ENCODE peak calls at places on chromosomes 3 and 15, in five cellular contexts. One of them, this sample, is unnamed.

GRCh38 chr3:113216393-113216792 is 5.0 kb downstream of the BOC start:
- DNase-seq in stimulated activated CD4-positive, alpha-beta T cell treated with anti-CD3 and anti-CD28 coated beads, Interleukin-1b, Interleukin-23, amount 100 ng/mL, for 1 hour: no peak
- DNase-seq in ELR: no peak
- DNase-seq in thoracic aorta: no peak
- DNase-seq in natural killer cell treated with Interleukin-12 subunit alpha and Interleukin-12 subunit beta and Interleukin-15 and Interleukin-18, amount 100 ng/mL, for 72 hours: no peak
- DNase-seq in this sample: no peak

GRCh38 chr3:55897573-55898224 is 410.6 kb upstream of the WNT5A start:
- DNase-seq in stimulated activated CD4-positive, alpha-beta T cell treated with anti-CD3 and anti-CD28 coated beads, Interleukin-1b, Interleukin-23, amount 100 ng/mL, for 1 hour: no peak
- DNase-seq in natural killer cell treated with Interleukin-12 subunit alpha and Interleukin-12 subunit beta and Interleukin-15 and Interleukin-18, amount 100 ng/mL, for 72 hours: no peak
- DNase-seq in thoracic aorta: no peak
- DNase-seq in ELR: peak
- DNase-seq in this sample: no peak

GRCh38 chr3:44685128-44685800 is 27.2 kb upstream of the ZNF502 start:
- DNase-seq in stimulated activated CD4-positive, alpha-beta T cell treated with anti-CD3 and anti-CD28 coated beads, Interleukin-1b, Interleukin-23, amount 100 ng/mL, for 1 hour: no peak
- DNase-seq in thoracic aorta: peak
- DNase-seq in ELR: peak
- DNase-seq in natural killer cell treated with Interleukin-12 subunit alpha and Interleukin-12 subunit beta and Interleukin-15 and Interleukin-18, amount 100 ng/mL, for 72 hours: peak
- DNase-seq in this sample: peak

GRCh38 chr3:40290396-40290795 is 19.1 kb upstream of the EIF1B start:
- DNase-seq in thoracic aorta: no peak
- DNase-seq in natural killer cell treated with Interleukin-12 subunit alpha and Interleukin-12 subunit beta and Interleukin-15 and Interleukin-18, amount 100 ng/mL, for 72 hours: no peak
- DNase-seq in stimulated activated CD4-positive, alpha-beta T cell treated with anti-CD3 and anti-CD28 coated beads, Interleukin-1b, Interleukin-23, amount 100 ng/mL, for 1 hour: no peak
- DNase-seq in ELR: no peak
- DNase-seq in this sample: no peak

GRCh38 chr3:195895900-195896360 is 12.4 kb downstream of the TNK2 start:
- DNase-seq in stimulated activated CD4-positive, alpha-beta T cell treated with anti-CD3 and anti-CD28 coated beads, Interleukin-1b, Interleukin-23, amount 100 ng/mL, for 1 hour: no peak
- DNase-seq in ELR: peak
- DNase-seq in thoracic aorta: no peak
- DNase-seq in natural killer cell treated with Interleukin-12 subunit alpha and Interleukin-12 subunit beta and Interleukin-15 and Interleukin-18, amount 100 ng/mL, for 72 hours: peak
- DNase-seq in this sample: no peak

GRCh38 chr3:42061711-42062408 is 29.3 kb upstream of the TRAK1 start:
- DNase-seq in stimulated activated CD4-positive, alpha-beta T cell treated with anti-CD3 and anti-CD28 coated beads, Interleukin-1b, Interleukin-23, amount 100 ng/mL, for 1 hour: no peak
- DNase-seq in ELR: peak
- DNase-seq in thoracic aorta: peak
- DNase-seq in natural killer cell treated with Interleukin-12 subunit alpha and Interleukin-12 subunit beta and Interleukin-15 and Interleukin-18, amount 100 ng/mL, for 72 hours: no peak
- DNase-seq in this sample: peak

GRCh38 chr3:160084998-160085397 is 96.4 kb downstream of the IL12A start:
- DNase-seq in thoracic aorta: no peak
- DNase-seq in natural killer cell treated with Interleukin-12 subunit alpha and Interleukin-12 subunit beta and Interleukin-15 and Interleukin-18, amount 100 ng/mL, for 72 hours: no peak
- DNase-seq in ELR: no peak
- DNase-seq in stimulated activated CD4-positive, alpha-beta T cell treated with anti-CD3 and anti-CD28 coated beads, Interleukin-1b, Interleukin-23, amount 100 ng/mL, for 1 hour: no peak
- DNase-seq in this sample: no peak

GRCh38 chr3:86731501-86731901 is 259.4 kb downstream of the VGLL3 start:
- DNase-seq in stimulated activated CD4-positive, alpha-beta T cell treated with anti-CD3 and anti-CD28 coated beads, Interleukin-1b, Interleukin-23, amount 100 ng/mL, for 1 hour: no peak
- DNase-seq in ELR: no peak
- DNase-seq in natural killer cell treated with Interleukin-12 subunit alpha and Interleukin-12 subunit beta and Interleukin-15 and Interleukin-18, amount 100 ng/mL, for 72 hours: no peak
- DNase-seq in thoracic aorta: no peak
- DNase-seq in this sample: no peak

GRCh38 chr3:168123211-168124173 is 27.8 kb upstream of the GOLIM4 start:
- DNase-seq in stimulated activated CD4-positive, alpha-beta T cell treated with anti-CD3 and anti-CD28 coated beads, Interleukin-1b, Interleukin-23, amount 100 ng/mL, for 1 hour: no peak
- DNase-seq in thoracic aorta: no peak
- DNase-seq in ELR: no peak
- DNase-seq in natural killer cell treated with Interleukin-12 subunit alpha and Interleukin-12 subunit beta and Interleukin-15 and Interleukin-18, amount 100 ng/mL, for 72 hours: no peak
- DNase-seq in this sample: no peak

GRCh38 chr3:44894485-44894884 is 20.1 kb downstream of the TGM4 start:
- DNase-seq in stimulated activated CD4-positive, alpha-beta T cell treated with anti-CD3 and anti-CD28 coated beads, Interleukin-1b, Interleukin-23, amount 100 ng/mL, for 1 hour: no peak
- DNase-seq in thoracic aorta: no peak
- DNase-seq in ELR: no peak
- DNase-seq in natural killer cell treated with Interleukin-12 subunit alpha and Interleukin-12 subunit beta and Interleukin-15 and Interleukin-18, amount 100 ng/mL, for 72 hours: no peak
- DNase-seq in this sample: no peak

GRCh38 chr3:46406786-46407611 is at the start of the genes CCR5AS and CCRL2:
- DNase-seq in thoracic aorta: no peak
- DNase-seq in ELR: peak
- DNase-seq in stimulated activated CD4-positive, alpha-beta T cell treated with anti-CD3 and anti-CD28 coated beads, Interleukin-1b, Interleukin-23, amount 100 ng/mL, for 1 hour: no peak
- DNase-seq in natural killer cell treated with Interleukin-12 subunit alpha and Interleukin-12 subunit beta and Interleukin-15 and Interleukin-18, amount 100 ng/mL, for 72 hours: peak
- DNase-seq in this sample: no peak

GRCh38 chr3:78899846-78900245 is 868.0 kb downstream of the ROBO1 start:
- DNase-seq in natural killer cell treated with Interleukin-12 subunit alpha and Interleukin-12 subunit beta and Interleukin-15 and Interleukin-18, amount 100 ng/mL, for 72 hours: no peak
- DNase-seq in stimulated activated CD4-positive, alpha-beta T cell treated with anti-CD3 and anti-CD28 coated beads, Interleukin-1b, Interleukin-23, amount 100 ng/mL, for 1 hour: no peak
- DNase-seq in ELR: no peak
- DNase-seq in thoracic aorta: no peak
- DNase-seq in this sample: no peak

GRCh38 chr3:193391902-193392301 is 13.3 kb upstream of the ATP13A5 start:
- DNase-seq in natural killer cell treated with Interleukin-12 subunit alpha and Interleukin-12 subunit beta and Interleukin-15 and Interleukin-18, amount 100 ng/mL, for 72 hours: no peak
- DNase-seq in thoracic aorta: no peak
- DNase-seq in ELR: peak
- DNase-seq in stimulated activated CD4-positive, alpha-beta T cell treated with anti-CD3 and anti-CD28 coated beads, Interleukin-1b, Interleukin-23, amount 100 ng/mL, for 1 hour: no peak
- DNase-seq in this sample: no peak

GRCh38 chr3:180175572-180175971 is 138.8 kb upstream of the PEX5L start:
- DNase-seq in ELR: no peak
- DNase-seq in natural killer cell treated with Interleukin-12 subunit alpha and Interleukin-12 subunit beta and Interleukin-15 and Interleukin-18, amount 100 ng/mL, for 72 hours: no peak
- DNase-seq in stimulated activated CD4-positive, alpha-beta T cell treated with anti-CD3 and anti-CD28 coated beads, Interleukin-1b, Interleukin-23, amount 100 ng/mL, for 1 hour: no peak
- DNase-seq in thoracic aorta: no peak
- DNase-seq in this sample: no peak

GRCh38 chr3:50256978-50257890 is 11.7 kb upstream of the SEMA3B start:
- DNase-seq in stimulated activated CD4-positive, alpha-beta T cell treated with anti-CD3 and anti-CD28 coated beads, Interleukin-1b, Interleukin-23, amount 100 ng/mL, for 1 hour: no peak
- DNase-seq in ELR: peak
- DNase-seq in thoracic aorta: no peak
- DNase-seq in natural killer cell treated with Interleukin-12 subunit alpha and Interleukin-12 subunit beta and Interleukin-15 and Interleukin-18, amount 100 ng/mL, for 72 hours: no peak
- DNase-seq in this sample: no peak

GRCh38 chr15:100973351-100974034 is 54.3 kb downstream of the LRRK1 start:
- DNase-seq in stimulated activated CD4-positive, alpha-beta T cell treated with anti-CD3 and anti-CD28 coated beads, Interleukin-1b, Interleukin-23, amount 100 ng/mL, for 1 hour: no peak
- DNase-seq in thoracic aorta: no peak
- DNase-seq in natural killer cell treated with Interleukin-12 subunit alpha and Interleukin-12 subunit beta and Interleukin-15 and Interleukin-18, amount 100 ng/mL, for 72 hours: no peak
- DNase-seq in ELR: no peak
- DNase-seq in this sample: no peak

GRCh38 chr15:49438970-49439631 is 16.1 kb downstream of the FGF7 start:
- DNase-seq in ELR: no peak
- DNase-seq in stimulated activated CD4-positive, alpha-beta T cell treated with anti-CD3 and anti-CD28 coated beads, Interleukin-1b, Interleukin-23, amount 100 ng/mL, for 1 hour: no peak
- DNase-seq in natural killer cell treated with Interleukin-12 subunit alpha and Interleukin-12 subunit beta and Interleukin-15 and Interleukin-18, amount 100 ng/mL, for 72 hours: no peak
- DNase-seq in thoracic aorta: no peak
- DNase-seq in this sample: no peak

GRCh38 chr3:126963261-126964190 is 19.4 kb upstream of the PLXNA1 start:
- DNase-seq in natural killer cell treated with Interleukin-12 subunit alpha and Interleukin-12 subunit beta and Interleukin-15 and Interleukin-18, amount 100 ng/mL, for 72 hours: no peak
- DNase-seq in stimulated activated CD4-positive, alpha-beta T cell treated with anti-CD3 and anti-CD28 coated beads, Interleukin-1b, Interleukin-23, amount 100 ng/mL, for 1 hour: no peak
- DNase-seq in thoracic aorta: no peak
- DNase-seq in ELR: no peak
- DNase-seq in this sample: no peak

GRCh38 chr15:31554261-31554660 is 227.6 kb downstream of the KLF13 start:
- DNase-seq in natural killer cell treated with Interleukin-12 subunit alpha and Interleukin-12 subunit beta and Interleukin-15 and Interleukin-18, amount 100 ng/mL, for 72 hours: no peak
- DNase-seq in ELR: peak
- DNase-seq in thoracic aorta: no peak
- DNase-seq in stimulated activated CD4-positive, alpha-beta T cell treated with anti-CD3 and anti-CD28 coated beads, Interleukin-1b, Interleukin-23, amount 100 ng/mL, for 1 hour: no peak
- DNase-seq in this sample: peak

GRCh38 chr3:45923755-45924154 is 19.5 kb upstream of the CXCR6 start:
- DNase-seq in stimulated activated CD4-positive, alpha-beta T cell treated with anti-CD3 and anti-CD28 coated beads, Interleukin-1b, Interleukin-23, amount 100 ng/mL, for 1 hour: no peak
- DNase-seq in natural killer cell treated with Interleukin-12 subunit alpha and Interleukin-12 subunit beta and Interleukin-15 and Interleukin-18, amount 100 ng/mL, for 72 hours: no peak
- DNase-seq in ELR: peak
- DNase-seq in thoracic aorta: no peak
- DNase-seq in this sample: no peak

GRCh38 chr15:70605606-70606410 is 157.6 kb downstream of the UACA start:
- DNase-seq in natural killer cell treated with Interleukin-12 subunit alpha and Interleukin-12 subunit beta and Interleukin-15 and Interleukin-18, amount 100 ng/mL, for 72 hours: no peak
- DNase-seq in thoracic aorta: no peak
- DNase-seq in stimulated activated CD4-positive, alpha-beta T cell treated with anti-CD3 and anti-CD28 coated beads, Interleukin-1b, Interleukin-23, amount 100 ng/mL, for 1 hour: no peak
- DNase-seq in ELR: peak
- DNase-seq in this sample: peak

GRCh38 chr15:63157891-63158431 is 684 bp upstream of the RPS27L start:
- DNase-seq in ELR: peak
- DNase-seq in stimulated activated CD4-positive, alpha-beta T cell treated with anti-CD3 and anti-CD28 coated beads, Interleukin-1b, Interleukin-23, amount 100 ng/mL, for 1 hour: no peak
- DNase-seq in natural killer cell treated with Interleukin-12 subunit alpha and Interleukin-12 subunit beta and Interleukin-15 and Interleukin-18, amount 100 ng/mL, for 72 hours: no peak
- DNase-seq in thoracic aorta: peak
- DNase-seq in this sample: peak

GRCh38 chr15:62845239-62846126 is 197.1 kb upstream of the TPM1 start:
- DNase-seq in stimulated activated CD4-positive, alpha-beta T cell treated with anti-CD3 and anti-CD28 coated beads, Interleukin-1b, Interleukin-23, amount 100 ng/mL, for 1 hour: no peak
- DNase-seq in ELR: peak
- DNase-seq in natural killer cell treated with Interleukin-12 subunit alpha and Interleukin-12 subunit beta and Interleukin-15 and Interleukin-18, amount 100 ng/mL, for 72 hours: no peak
- DNase-seq in thoracic aorta: no peak
- DNase-seq in this sample: no peak

GRCh38 chr3:48222616-48223513 is at the start of gene CAMP:
- DNase-seq in ELR: peak
- DNase-seq in natural killer cell treated with Interleukin-12 subunit alpha and Interleukin-12 subunit beta and Interleukin-15 and Interleukin-18, amount 100 ng/mL, for 72 hours: no peak
- DNase-seq in thoracic aorta: no peak
- DNase-seq in stimulated activated CD4-positive, alpha-beta T cell treated with anti-CD3 and anti-CD28 coated beads, Interleukin-1b, Interleukin-23, amount 100 ng/mL, for 1 hour: no peak
- DNase-seq in this sample: no peak

GRCh38 chr3:6091262-6091661 is 769.7 kb upstream of the GRM7 start:
- DNase-seq in ELR: no peak
- DNase-seq in stimulated activated CD4-positive, alpha-beta T cell treated with anti-CD3 and anti-CD28 coated beads, Interleukin-1b, Interleukin-23, amount 100 ng/mL, for 1 hour: no peak
- DNase-seq in thoracic aorta: no peak
- DNase-seq in natural killer cell treated with Interleukin-12 subunit alpha and Interleukin-12 subunit beta and Interleukin-15 and Interleukin-18, amount 100 ng/mL, for 72 hours: no peak
- DNase-seq in this sample: no peak

GRCh38 chr3:45603226-45603625 is 8.7 kb downstream of the LIMD1 start:
- DNase-seq in natural killer cell treated with Interleukin-12 subunit alpha and Interleukin-12 subunit beta and Interleukin-15 and Interleukin-18, amount 100 ng/mL, for 72 hours: no peak
- DNase-seq in thoracic aorta: no peak
- DNase-seq in stimulated activated CD4-positive, alpha-beta T cell treated with anti-CD3 and anti-CD28 coated beads, Interleukin-1b, Interleukin-23, amount 100 ng/mL, for 1 hour: no peak
- DNase-seq in ELR: no peak
- DNase-seq in this sample: no peak

GRCh38 chr3:16550676-16551341 is 37.3 kb upstream of the RFTN1 start:
- DNase-seq in stimulated activated CD4-positive, alpha-beta T cell treated with anti-CD3 and anti-CD28 coated beads, Interleukin-1b, Interleukin-23, amount 100 ng/mL, for 1 hour: peak
- DNase-seq in thoracic aorta: peak
- DNase-seq in natural killer cell treated with Interleukin-12 subunit alpha and Interleukin-12 subunit beta and Interleukin-15 and Interleukin-18, amount 100 ng/mL, for 72 hours: peak
- DNase-seq in ELR: peak
- DNase-seq in this sample: peak

GRCh38 chr15:78565951-78566774 is 843 bp downstream of the CHRNA5 start:
- DNase-seq in stimulated activated CD4-positive, alpha-beta T cell treated with anti-CD3 and anti-CD28 coated beads, Interleukin-1b, Interleukin-23, amount 100 ng/mL, for 1 hour: no peak
- DNase-seq in thoracic aorta: no peak
- DNase-seq in natural killer cell treated with Interleukin-12 subunit alpha and Interleukin-12 subunit beta and Interleukin-15 and Interleukin-18, amount 100 ng/mL, for 72 hours: no peak
- DNase-seq in ELR: peak
- DNase-seq in this sample: no peak

GRCh38 chr3:186172353-186172752 is 63.5 kb upstream of the ETV5 start:
- DNase-seq in thoracic aorta: no peak
- DNase-seq in ELR: no peak
- DNase-seq in natural killer cell treated with Interleukin-12 subunit alpha and Interleukin-12 subunit beta and Interleukin-15 and Interleukin-18, amount 100 ng/mL, for 72 hours: no peak
- DNase-seq in stimulated activated CD4-positive, alpha-beta T cell treated with anti-CD3 and anti-CD28 coated beads, Interleukin-1b, Interleukin-23, amount 100 ng/mL, for 1 hour: no peak
- DNase-seq in this sample: no peak

This sample was measured in AG09319.